ENCODE peak calls at places on chromosomes 13 and 19, in nine cellular contexts. I is Right ventricle myocardium superior; T is lower leg skin; B is heart right ventricle; V is islet precursor cell; D is activated CD8-positive, alpha-beta memory T cell treated with anti-CD3 and anti-CD28 coated beads, Interleukin-2, amount 50 U/mL, for 4 hours; Q is effector memory CD4-positive, alpha-beta T cell; N is activated CD4-positive, alpha-beta T cell treated with anti-CD3 and anti-CD28 coated beads, Interleukin-2, amount 50 U/mL, for 1 hour; O is NCI-H1694 treated with DMSO at 0.1 percent for 48 hours. G is an unnamed sample.

GRCh38 chr19:45952691-45953505 is 20.8 kb downstream of the NOVA2 start:
- DNase-seq in I (peak), T (no peak), B (peak), V (peak), D (peak), Q (no peak), N (peak), O (no peak), G (peak)

GRCh38 chr19:49749055-49749716 is 13.9 kb downstream of the TSKS start:
- DNase-seq in I (no peak), T (no peak), B (no peak), V (no peak), D (no peak), Q (no peak), N (no peak), O (no peak), G (no peak)

GRCh38 chr13:45419945-45420344 is 1.8 kb upstream of the SLC25A30 start:
- DNase-seq in I (no peak), T (peak), B (no peak), V (no peak), D (no peak), Q (no peak), N (no peak), O (no peak), G (no peak)

GRCh38 chr13:21079761-21080730 is 18.7 kb upstream of the LATS2 start:
- DNase-seq in I (no peak), T (no peak), B (no peak), V (peak), D (no peak), Q (no peak), N (no peak), O (no peak), G (no peak)

GRCh38 chr13:24202215-24202614 is 41.7 kb downstream of the SPATA13 start:
- DNase-seq in I (no peak), T (no peak), B (no peak), V (no peak), D (no peak), Q (no peak), N (no peak), O (no peak), G (no peak)

GRCh38 chr13:73057284-73058025 is 1.4 kb upstream of the KLF5 start:
- DNase-seq in I (no peak), T (no peak), B (no peak), V (no peak), D (no peak), Q (no peak), N (no peak), O (no peak), G (no peak)

GRCh38 chr13:100138859-100139491 is 50.1 kb downstream of the PCCA start:
- DNase-seq in I (no peak), T (no peak), B (no peak), V (no peak), D (no peak), Q (no peak), N (no peak), O (no peak), G (no peak)

GRCh38 chr19:56111601-56112312 is 9.3 kb downstream of the ZNF787 start:
- DNase-seq in I (peak), T (no peak), B (peak), V (no peak), D (peak), Q (no peak), N (peak), O (no peak), G (no peak)

GRCh38 chr13:74288361-74288911 is 154.2 kb upstream of the KLF12 start:
- DNase-seq in I (peak), T (peak), B (peak), V (no peak), D (peak), Q (no peak), N (peak), O (no peak), G (no peak)

GRCh38 chr13:29563941-29564340 is 31.5 kb downstream of the SLC7A1 start:
- DNase-seq in I (no peak), T (no peak), B (no peak), V (no peak), D (no peak), Q (no peak), N (no peak), O (no peak), G (no peak)

GRCh38 chr19:53660584-53660983 is 28.8 kb downstream of the DPRX start:
- DNase-seq in I (no peak), T (no peak), B (no peak), V (no peak), D (no peak), Q (no peak), N (no peak), O (no peak), G (no peak)